ENCODE peak calls at places on chromosomes 6 and 20, in seven cellular contexts. K is PC-3, W is right lobe of liver, J is GM12878, Z is cardiac muscle cell, S is astrocyte, L is body of pancreas. N is an unnamed sample.

GRCh38 chr20:56752274-56752673 is 123.2 kb downstream of the TFAP2C start:
- DNase-seq in K (peak; percentile 34), W (no peak), J (no peak), Z (peak; percentile 11), S (no peak), L (no peak), N (no peak)

GRCh38 chr6:166559211-166559610 is 27.3 kb downstream of the RAMACL start:
- DNase-seq in K (no peak), W (no peak), J (no peak), Z (peak; percentile 77), S (peak; percentile 86), L (no peak), N (no peak)

GRCh38 chr20:24472426-24472825 is 3.0 kb downstream of the SYNDIG1 start:
- DNase-seq in K (no peak), W (no peak), J (no peak), Z (no peak), S (no peak), L (no peak), N (no peak)

GRCh38 chr20:58746551-58747399 is 54.2 kb downstream of the NPEPL1 start:
- DNase-seq in K (no peak), W (no peak), J (no peak), Z (peak; percentile 41), S (no peak), L (no peak), N (no peak)

GRCh38 chr6:56869346-56869745 is 85.6 kb upstream of the BEND6 start:
- DNase-seq in K (no peak), W (no peak), J (no peak), Z (no peak), S (no peak), L (no peak), N (no peak)

GRCh38 chr6:9527679-9528286 is 887.1 kb downstream of the TFAP2A start:
- DNase-seq in K (no peak), W (no peak), J (no peak), Z (peak; percentile 48), S (no peak), L (no peak), N (no peak)

GRCh38 chr6:166595061-166595780 is 8.7 kb upstream of the RAMACL start:
- DNase-seq in K (no peak), W (no peak), J (no peak), Z (peak; percentile 90), S (peak; percentile 93), L (no peak), N (no peak)

GRCh38 chr6:68834561-68834960 is 199.5 kb downstream of the ADGRB3 start:
- DNase-seq in K (no peak), W (no peak), J (no peak), Z (no peak), S (peak; percentile 6), L (no peak), N (no peak)

GRCh38 chr6:136334465-136334846 is 44.8 kb upstream of the BCLAF1 start:
- DNase-seq in K (no peak), W (no peak), J (no peak), Z (peak; percentile 18), S (no peak), L (no peak), N (no peak)

GRCh38 chr20:34922654-34923381 is 32.8 kb downstream of the GSS start:
- DNase-seq in K (peak; percentile 95), W (no peak), J (no peak), Z (peak; percentile 88), S (peak; percentile 80), L (peak; percentile 46), N (peak; percentile 88)

GRCh38 chr6:125834347-125834746 is 43.6 kb downstream of the NCOA7 start:
- DNase-seq in K (no peak), W (no peak), J (peak; percentile 36), Z (peak; percentile 32), S (no peak), L (no peak), N (no peak)

GRCh38 chr20:33554914-33555420 is 65.1 kb downstream of the CBFA2T2 start:
- DNase-seq in K (peak; percentile 95), W (no peak), J (peak; percentile 94), Z (peak; percentile 91), S (peak; percentile 93), L (peak; percentile 54), N (no peak)

GRCh38 chr6:67112120-67112519 is 1405.1 kb upstream of the EYS start:
- DNase-seq in K (no peak), W (no peak), J (no peak), Z (peak; percentile 23), S (no peak), L (no peak), N (no peak)

GRCh38 chr6:97186416-97186999 is 96.5 kb downstream of the MMS22L start:
- DNase-seq in K (peak; percentile 62), W (peak; percentile 55), J (peak; percentile 26), Z (peak; percentile 80), S (no peak), L (peak; percentile 79), N (no peak)

GRCh38 chr20:13325033-13325432 is 104.0 kb downstream of the ISM1 start:
- DNase-seq in K (peak; percentile 63), W (no peak), J (no peak), Z (peak; percentile 41), S (no peak), L (peak; percentile 22), N (no peak)
- TF ChIP-seq CTCF in K (peak; percentile 84), W (peak; percentile 58), J (peak; percentile 42), Z (peak; percentile 63), S (peak; percentile 34), L (no peak), N (peak; percentile 67)

DNA sequence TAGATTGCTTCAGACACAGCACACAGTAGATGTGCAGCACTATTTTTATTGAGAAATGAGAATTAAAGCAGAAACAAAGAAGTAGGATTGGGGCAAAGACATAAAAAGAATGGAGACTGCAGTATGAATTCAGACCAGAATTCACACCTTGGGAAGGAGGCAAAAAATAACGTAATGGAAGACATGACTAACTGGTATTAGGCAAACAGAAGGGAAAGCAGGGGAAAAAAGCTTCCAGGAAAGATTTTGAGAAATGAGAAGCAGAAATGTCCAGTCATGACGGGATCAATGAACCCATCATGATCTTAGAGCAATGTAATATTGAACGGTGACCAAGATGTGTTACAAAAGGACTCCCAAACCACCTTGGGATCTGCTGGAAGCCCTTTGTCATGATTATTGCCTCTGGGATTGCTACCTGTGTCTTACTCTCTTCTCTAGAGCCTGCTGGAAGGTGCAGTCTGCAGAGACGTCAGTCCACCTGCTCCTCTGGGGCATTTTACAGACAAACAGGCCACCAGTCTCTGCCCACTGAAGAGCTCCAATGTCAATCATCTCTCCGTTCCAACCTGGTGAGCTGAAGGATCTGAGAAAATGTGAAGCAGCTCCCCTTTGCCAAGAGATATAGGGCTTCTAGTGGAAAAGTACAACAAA is 8.7 kb downstream of the NUDT3 start:
- DNase-seq in K (no peak), W (no peak), J (no peak), Z (peak; percentile 52), S (no peak), L (no peak), N (no peak)
- H3K4me3 ChIP-seq in K (no peak overlapping the region), W (no peak overlapping the region), J (no peak overlapping the region), Z (no peak overlapping the region), S (no peak overlapping the region), L (no peak overlapping the region), N (no peak overlapping the region)

GRCh38 chr6:55014321-55015088 is 159.8 kb upstream of the HCRTR2 start:
- DNase-seq in K (no peak), W (no peak), J (no peak), Z (no peak), S (no peak), L (no peak), N (no peak)

GRCh38 chr6:55009114-55009513 is 162.5 kb downstream of the FAM83B start:
- DNase-seq in K (no peak), W (no peak), J (no peak), Z (no peak), S (no peak), L (no peak), N (no peak)

GRCh38 chr6:55016261-55016660 is 158.1 kb upstream of the HCRTR2 start:
- DNase-seq in K (no peak), W (no peak), J (no peak), Z (no peak), S (no peak), L (no peak), N (no peak)

GRCh38 chr6:55012454-55012853 is 161.9 kb upstream of the HCRTR2 start:
- DNase-seq in K (no peak), W (no peak), J (no peak), Z (no peak), S (no peak), L (no peak), N (no peak)

GRCh38 chr6:55011034-55011433 is 163.3 kb upstream of the HCRTR2 start:
- DNase-seq in K (no peak), W (no peak), J (no peak), Z (no peak), S (no peak), L (no peak), N (no peak)
- TF ChIP-seq CTCF in K (peak; percentile 51), W (no peak), J (no peak), Z (no peak), S (no peak), L (no peak), N (no peak)

GRCh38 chr6:169830876-169831275 is 79.5 kb downstream of the ERMARD start:
- DNase-seq in K (peak; percentile 8), W (no peak), J (no peak), Z (no peak), S (no peak), L (no peak), N (no peak)
- H3K4me3 ChIP-seq in K (no peak overlapping the region), W (no peak overlapping the region), J (no peak overlapping the region), Z (no peak overlapping the region), S (no peak overlapping the region), L (no peak overlapping the region), N (no peak overlapping the region)

DNA sequence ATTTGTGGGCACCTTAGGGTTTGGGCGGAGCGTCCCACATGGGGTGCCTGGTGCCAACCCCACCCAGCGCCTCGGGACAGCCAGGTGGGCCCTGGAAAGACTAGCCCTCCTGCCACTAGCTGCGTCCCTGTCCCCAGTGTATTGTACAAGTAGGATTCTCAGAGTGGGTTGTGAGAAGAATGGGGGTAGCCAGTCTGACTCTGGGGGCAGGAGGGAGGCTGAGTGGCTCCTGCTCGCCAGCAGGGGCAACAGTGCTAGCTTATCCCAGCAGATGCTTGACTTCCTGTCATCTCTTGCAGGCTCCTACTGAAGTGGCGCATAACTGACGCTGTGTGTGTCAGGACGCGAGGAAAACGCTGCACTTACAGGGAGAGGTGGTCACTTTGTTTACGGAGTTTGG is 9.3 kb downstream of the PSMA7 start:
- DNase-seq in K (no peak), W (no peak), J (no peak), Z (no peak), S (no peak), L (no peak), N (no peak)
- TF ChIP-seq CTCF in K (peak; percentile 30), W (no peak), J (no peak), Z (no peak), S (no peak), L (no peak), N (peak; percentile 25)

GRCh38 chr6:159043236-159043635 is 1.6 kb downstream of the TAGAP start:
- DNase-seq in K (no peak), W (no peak), J (no peak), Z (no peak), S (no peak), L (no peak), N (no peak)
- H3K4me3 ChIP-seq in K (no peak overlapping the region), W (peak overlapping the region; percentile 28), J (peak overlapping the region; percentile 60), Z (no peak overlapping the region), S (no peak overlapping the region), L (no peak overlapping the region), N (no peak overlapping the region)